ENCODE peak calls at places on chromosomes 11 and 22, in seven cellular contexts. E is tibial artery, A is adrenal gland, H is pancreas, D is right lobe of liver, Y is mammary epithelial cell, W is OCI-LY7. B is an unnamed sample.

GRCh38 chr11:80146231-80146630 is 705.4 kb upstream of the TENM4 start:
- DNase-seq in E (no peak), A (no peak), H (no peak), D (no peak), Y (peak; percentile 79), W (no peak), B (peak; percentile 78)

GRCh38 chr11:121253951-121254350 is 38.6 kb upstream of the SC5D start:
- DNase-seq in E (no peak), A (no peak), H (no peak), D (no peak), Y (peak; percentile 76), W (no peak), B (peak; percentile 57)

GRCh38 chr22:35430897-35431322 is 31.0 kb downstream of the MCM5 start:
- DNase-seq in E (peak; percentile 91), A (peak; percentile 92), H (peak; percentile 92), D (peak; percentile 84), Y (peak; percentile 87), W (peak; percentile 50), B (peak; percentile 84)

GRCh38 chr11:113554531-113554930 is 79.3 kb upstream of the DRD2 start:
- DNase-seq in E (no peak), A (no peak), H (no peak), D (no peak), Y (no peak), W (peak; percentile 3), B (peak; percentile 32)

GRCh38 chr11:106321601-106322000 is 244.1 kb downstream of the AASDHPPT start:
- DNase-seq in E (no peak), A (no peak), H (no peak), D (no peak), Y (no peak), W (no peak), B (no peak)

GRCh38 chr11:31801298-31801702 is 9.8 kb downstream of the PAX6 start:
- DNase-seq in E (no peak), A (no peak), H (no peak), D (no peak), Y (no peak), W (no peak), B (no peak)

GRCh38 chr11:57174656-57175055 is 7.1 kb upstream of the LRRC55 start:
- DNase-seq in E (no peak), A (no peak), H (no peak), D (no peak), Y (no peak), W (no peak), B (no peak)

GRCh38 chr11:91147885-91148284 is 925.0 kb upstream of the CHORDC1 start:
- DNase-seq in E (no peak), A (no peak), H (no peak), D (no peak), Y (no peak), W (no peak), B (no peak)

GRCh38 chr11:123924027-123924426 is 15.4 kb upstream of the OR4D5 start:
- DNase-seq in E (no peak), A (no peak), H (no peak), D (no peak), Y (peak; percentile 7), W (no peak), B (no peak)

GRCh38 chr11:17722000-17722643 is 2.8 kb downstream of the MYOD1 start:
- DNase-seq in E (no peak), A (no peak), H (no peak), D (no peak), Y (no peak), W (no peak), B (peak; percentile 27)

GRCh38 chr11:64360403-64360980 is 1.5 kb downstream of the RPS6KA4 start:
- DNase-seq in E (no peak), A (no peak), H (no peak), D (no peak), Y (no peak), W (no peak), B (no peak)

GRCh38 chr22:17807571-17808410 is 33.5 kb upstream of the BID start:
- DNase-seq in E (no peak), A (no peak), H (peak; percentile 53), D (no peak), Y (no peak), W (no peak), B (no peak)

GRCh38 chr11:116697639-116698038 is 75.1 kb downstream of the BUD13 start:
- DNase-seq in E (peak; percentile 41), A (no peak), H (no peak), D (peak; percentile 8), Y (no peak), W (no peak), B (no peak)

GRCh38 chr22:39110631-39111561 is 13.9 kb downstream of the APOBEC3H start:
- DNase-seq in E (no peak), A (no peak), H (no peak), D (no peak), Y (peak; percentile 32), W (peak; percentile 93), B (peak; percentile 69)

GRCh38 chr22:21657020-21657360 is 8.8 kb upstream of the PPIL2 start:
- DNase-seq in E (no peak), A (no peak), H (no peak), D (no peak), Y (no peak), W (no peak), B (no peak)

GRCh38 chr11:70661763-70662501 is 263.6 kb downstream of the CTTN start:
- DNase-seq in E (no peak), A (no peak), H (no peak), D (no peak), Y (peak; percentile 25), W (no peak), B (no peak)

GRCh38 chr11:122220321-122220720 is 104.3 kb upstream of the BLID start:
- DNase-seq in E (no peak), A (no peak), H (no peak), D (no peak), Y (no peak), W (no peak), B (no peak)

GRCh38 chr11:130612291-130612802 is 163.9 kb downstream of the ADAMTS15 start:
- DNase-seq in E (peak; percentile 78), A (no peak), H (no peak), D (no peak), Y (peak; percentile 57), W (no peak), B (peak; percentile 35)

GRCh38 chr11:125627236-125627910 is 2.4 kb downstream of the CHEK1 start:
- DNase-seq in E (no peak), A (no peak), H (no peak), D (no peak), Y (peak; percentile 25), W (no peak), B (peak; percentile 10)

DNA sequence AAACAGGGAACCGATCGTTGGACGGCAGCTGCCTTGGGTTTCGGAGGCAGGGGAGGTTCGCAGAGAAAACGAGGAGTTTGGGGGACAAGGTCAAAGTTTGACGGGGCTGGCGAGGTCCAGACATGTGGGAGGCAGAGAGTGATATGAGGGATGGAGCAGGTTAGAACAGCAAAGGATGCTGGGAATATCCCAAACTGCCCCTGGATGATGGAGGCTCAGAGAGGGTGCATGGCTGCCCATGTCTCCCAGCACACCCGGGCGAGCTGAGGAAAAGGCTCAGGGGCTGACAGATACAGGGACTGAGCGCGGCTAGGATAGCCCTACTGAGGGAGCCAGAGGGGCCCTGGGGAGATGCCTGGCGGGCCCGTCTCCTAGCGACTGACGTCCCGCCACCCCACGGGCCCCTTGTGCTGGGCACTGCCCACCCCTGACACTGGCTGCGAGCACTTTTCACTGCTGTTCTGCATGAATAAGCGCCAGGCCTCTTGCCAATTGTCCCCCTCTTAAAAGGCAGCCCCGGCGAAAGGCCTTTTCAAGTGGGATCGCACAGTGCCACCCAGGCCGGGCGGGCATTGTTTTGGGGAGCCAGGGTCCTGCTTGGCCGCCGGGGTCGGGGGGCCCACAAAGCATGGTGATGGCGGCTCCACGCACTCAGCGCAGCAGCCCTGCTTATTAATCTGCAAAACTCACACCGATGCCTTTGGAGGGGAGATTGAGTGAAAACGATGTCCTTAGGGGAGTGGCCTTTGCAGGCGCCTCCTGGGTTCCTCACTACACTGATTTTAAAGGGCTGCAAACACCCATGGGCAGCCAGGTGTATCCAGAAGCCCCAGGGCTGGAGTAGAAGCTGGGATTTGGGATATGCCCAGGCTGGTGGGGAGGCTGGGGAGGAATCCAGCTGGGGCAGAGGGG is 90.0 kb upstream of the LINC01488 start:
- DNase-seq in E (peak; percentile 50), A (no peak), H (no peak), D (peak; percentile 28), Y (no peak), W (no peak), B (no peak)
- TF ChIP-seq CTCF in E (no peak), A (no peak), H (no peak), D (no peak), Y (no peak), W (no peak), B (no peak)

DNA sequence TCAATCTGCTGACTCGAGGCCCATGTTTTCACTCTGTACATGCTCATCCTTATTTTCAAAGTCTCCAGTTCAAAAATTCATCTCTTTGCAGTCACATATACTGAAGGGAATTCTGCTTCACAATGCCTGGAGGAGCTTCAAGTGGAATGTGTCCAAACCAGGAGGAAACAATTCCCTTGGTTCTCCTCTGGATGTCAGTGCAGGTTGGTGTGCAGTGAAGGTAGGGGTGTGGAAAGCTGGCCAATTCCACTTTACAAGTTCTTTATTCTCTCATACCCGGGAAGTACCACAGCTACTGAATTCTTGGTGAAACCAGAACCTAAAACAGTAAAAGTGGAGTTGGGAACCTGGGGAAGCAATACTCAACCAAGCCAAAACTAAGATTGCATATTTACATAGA is 57.3 kb downstream of the BDNF start:
- DNase-seq in E (no peak), A (no peak), H (no peak), D (no peak), Y (no peak), W (no peak), B (peak; percentile 4)
- TF ChIP-seq CTCF in E (no peak), A (no peak), H (no peak), D (no peak), Y (no peak), W (no peak), B (no peak)

DNA sequence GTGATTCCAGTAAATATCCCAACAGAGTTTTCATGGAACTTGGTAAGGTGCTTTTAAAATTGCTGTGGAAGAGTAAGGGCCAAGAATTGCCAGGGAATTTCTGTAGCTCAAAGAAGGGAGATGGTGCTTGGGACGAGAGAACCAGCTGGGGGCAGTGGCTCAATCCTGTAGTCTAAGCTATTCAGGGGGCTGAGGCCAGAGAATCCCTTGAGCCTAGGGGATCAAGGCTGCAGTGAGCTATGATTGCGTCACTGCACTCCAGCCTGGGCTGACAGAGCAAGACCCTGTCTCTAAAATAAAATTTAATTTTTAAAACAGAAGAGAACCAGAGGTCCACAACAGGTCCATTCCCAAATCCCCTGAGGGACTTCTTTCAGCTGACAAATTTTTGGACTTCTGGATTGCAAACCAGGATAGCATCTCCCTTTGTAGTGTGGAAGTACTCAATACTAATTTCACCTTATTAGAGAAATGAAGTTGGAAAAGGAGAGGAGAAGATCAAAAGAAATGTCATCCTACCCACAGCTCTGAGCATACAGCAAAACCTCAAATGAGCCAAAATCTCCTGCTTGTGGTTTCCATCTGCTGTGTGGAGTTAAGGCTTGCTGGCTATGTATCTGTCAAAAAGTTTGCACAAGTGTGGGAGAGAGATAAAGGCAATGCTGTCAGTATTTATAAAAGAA is 59.2 kb upstream of the CLPB start:
- DNase-seq in E (no peak), A (no peak), H (no peak), D (no peak), Y (no peak), W (no peak), B (no peak)
- TF ChIP-seq CTCF in E (no peak), A (no peak), H (no peak), D (no peak), Y (no peak), W (no peak), B (no peak)

DNA sequence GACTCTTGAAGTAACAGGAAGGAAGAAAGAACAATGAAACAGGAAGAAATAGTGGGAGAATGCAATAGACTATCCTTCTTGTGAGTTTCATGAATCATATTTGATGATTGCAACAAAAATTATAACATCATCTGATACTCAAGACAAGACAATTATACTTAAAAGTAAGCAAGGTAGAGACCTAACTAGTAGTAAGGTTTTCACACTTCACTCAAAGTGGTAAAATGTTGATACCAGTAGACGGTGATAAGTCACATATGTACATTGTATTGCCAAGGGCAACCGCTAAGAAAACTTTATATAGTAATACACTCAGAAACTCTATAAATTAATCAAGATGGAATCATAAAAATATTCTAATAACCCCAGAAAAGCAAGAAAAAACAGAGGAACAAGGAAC is 107.8 kb downstream of the CYP2R1 start:
- DNase-seq in E (no peak), A (no peak), H (no peak), D (no peak), Y (no peak), W (no peak), B (no peak)
- TF ChIP-seq CTCF in E (no peak), A (no peak), H (no peak), D (no peak), Y (no peak), W (no peak), B (no peak)

B was measured in MCF 10A.